ENCODE peak calls at places on chromosomes 4 and X, in ten cellular contexts. U, X, J, N, V, T, C, E, P and O are unnamed samples.
A peak's percentile ranks its signal among the peaks of the same experiment; 100 is the strongest.

GRCh38 chr4:47641755-47642154 is 156.7 kb downstream of the ATP10D start:
- DNase-seq in J (no peak), T (no peak), X (no peak), N (no peak), U (peak; percentile 12), V (no peak), P (no peak), E (peak; percentile 85), C (no peak), O (no peak)

GRCh38 chr4:94757192-94758140 is at the start of gene BMPR1B:
- DNase-seq in J (peak; percentile 18), X (no peak), U (peak; percentile 46), E (peak; percentile 75), V (peak; percentile 84), C (no peak), T (peak; percentile 65), P (peak; percentile 9), N (no peak), O (peak; percentile 44)

GRCh38 chrX:78388663-78389062 is 61.3 kb upstream of the CYSLTR1 start:
- DNase-seq in U (no peak), T (no peak), V (no peak), J (no peak), X (no peak), P (no peak), N (no peak), E (no peak), C (no peak), O (no peak)

GRCh38 chr4:140095694-140096482 is 58.1 kb downstream of the MAML3 start:
- DNase-seq in X (no peak), V (peak; percentile 98), P (peak; percentile 35), U (peak; percentile 99), J (peak; percentile 87), E (peak; percentile 76), N (peak; percentile 26), T (peak; percentile 75), C (peak; percentile 35), O (peak; percentile 95)

GRCh38 chrX:136030357-136031225 is 45.4 kb downstream of the SLC9A6 start:
- DNase-seq in V (no peak), T (no peak), P (peak; percentile 42), X (no peak), C (peak; percentile 21), U (peak; percentile 74), J (no peak), N (peak; percentile 46), E (peak; percentile 68), O (peak; percentile 54)

GRCh38 chrX:49930046-49930445 is 7.7 kb downstream of the CLCN5 start:
- DNase-seq in T (no peak), U (no peak), N (no peak), P (no peak), J (no peak), C (no peak), V (no peak), X (no peak), E (peak; percentile 32), O (no peak)

GRCh38 chr4:175385797-175386196 is 426.3 kb downstream of the GPM6A start:
- DNase-seq in C (no peak), J (no peak), V (no peak), T (no peak), U (no peak), E (no peak), N (no peak), X (no peak), P (no peak), O (no peak)

GRCh38 chr4:87058272-87059073 is 123.7 kb downstream of the AFF1 start:
- DNase-seq in T (peak; percentile 70), X (no peak), C (no peak), P (peak; percentile 47), J (no peak), U (no peak), V (peak; percentile 10), N (no peak), E (peak; percentile 32), O (no peak)

GRCh38 chr4:6963139-6963611 is 53.5 kb downstream of the TBC1D14 start:
- DNase-seq in J (no peak), U (peak; percentile 13), N (no peak), P (no peak), V (no peak), C (no peak), T (no peak), E (peak; percentile 54), X (no peak), O (no peak)

GRCh38 chr4:177001271-177002175 is 208.8 kb upstream of the VEGFC start:
- DNase-seq in C (no peak), E (peak; percentile 58), N (no peak), P (no peak), U (no peak), V (peak; percentile 46), J (no peak), X (no peak), T (peak; percentile 62), O (no peak)

GRCh38 chr4:14701896-14702295 is 300.4 kb upstream of the CPEB2 start:
- DNase-seq in U (no peak), C (no peak), E (no peak), V (no peak), T (no peak), X (no peak), P (no peak), N (peak; percentile 15), J (no peak), O (no peak)

GRCh38 chrX:119041175-119041574 is 31.6 kb upstream of the CT47C1 start:
- DNase-seq in V (peak; percentile 50), C (peak; percentile 43), U (peak; percentile 75), N (peak; percentile 49), X (peak; percentile 43), E (peak; percentile 88), T (peak; percentile 82), J (peak; percentile 45), P (peak; percentile 51), O (peak; percentile 31)

GRCh38 chr4:72767903-72768817 is 199.1 kb upstream of the ADAMTS3 start:
- DNase-seq in J (peak; percentile 29), X (no peak), P (no peak), T (peak; percentile 45), V (peak; percentile 0), E (peak; percentile 9), U (peak; percentile 82), N (no peak), C (no peak), O (peak; percentile 86)

GRCh38 chr4:46804781-46805413 is 104.1 kb downstream of the COX7B2 start:
- DNase-seq in C (no peak), U (no peak), P (no peak), X (no peak), T (no peak), V (no peak), E (no peak), J (no peak), N (no peak), O (no peak)

GRCh38 chr4:105092356-105092755 is 54.3 kb upstream of the TET2 start:
- DNase-seq in X (no peak), E (peak; percentile 59), N (no peak), P (peak; percentile 65), V (no peak), U (peak; percentile 6), J (peak; percentile 44), T (peak; percentile 92), C (peak; percentile 22), O (peak; percentile 75)

GRCh38 chr4:153566751-153567150 is 100.6 kb downstream of the TMEM131L start:
- DNase-seq in X (no peak), J (no peak), P (peak; percentile 19), V (no peak), E (no peak), U (no peak), C (no peak), N (peak; percentile 43), T (no peak), O (no peak)

GRCh38 chrX:884091-884490 is 253.5 kb downstream of the SHOX start:
- DNase-seq in X (no peak), J (no peak), E (no peak), P (no peak), T (no peak), U (no peak), V (no peak), C (no peak), N (no peak), O (no peak)

GRCh38 chrX:121093011-121093410 is 45.6 kb downstream of the GLUD2 start:
- DNase-seq in U (no peak), C (no peak), E (peak; percentile 12), T (peak; percentile 3), J (no peak), V (no peak), N (no peak), P (no peak), X (no peak), O (no peak)

DNA sequence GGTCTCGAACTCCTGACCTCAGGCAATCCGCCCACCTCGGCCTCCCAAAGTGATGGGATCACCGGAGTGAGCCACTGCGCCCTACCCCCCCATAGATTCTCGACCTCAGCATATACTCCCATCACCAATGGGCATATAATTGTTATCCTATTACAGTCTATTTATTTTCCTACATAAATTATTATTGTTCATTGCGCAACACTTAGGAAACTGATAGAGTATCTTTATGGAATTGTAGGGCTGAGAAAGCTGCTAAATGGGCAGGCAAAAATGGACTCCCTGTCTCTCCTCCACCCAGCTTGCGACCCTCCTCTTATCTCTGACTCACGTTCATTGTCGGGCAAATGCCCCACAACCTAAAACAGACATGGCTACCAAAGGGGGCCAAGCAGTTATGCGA is 1.0 kb downstream of the ERVMER34-1 start:
- DNase-seq in C (no peak), X (no peak), P (no peak), T (no peak), E (no peak), U (no peak), N (no peak), V (no peak), J (no peak), O (no peak)
- H3K4me3 ChIP-seq in C (no peak overlapping the region), X (peak overlapping the region; percentile 84), P (no peak overlapping the region), T (peak overlapping the region; percentile 72), E (no peak overlapping the region), U (no peak overlapping the region), N (peak overlapping the region; percentile 72), V (no peak overlapping the region), J (no peak overlapping the region), O (no peak overlapping the region)

GRCh38 chrX:6904178-6904577 is 243.3 kb upstream of the STS start:
- DNase-seq in T (no peak), X (no peak), U (no peak), P (no peak), N (no peak), E (no peak), V (no peak), C (no peak), J (no peak), O (no peak)
- TF ChIP-seq CTCF in T (no peak), X (no peak), U (no peak), P (no peak), N (no peak), E (no peak), V (no peak), C (no peak), J (no peak), O (no peak)

DNA sequence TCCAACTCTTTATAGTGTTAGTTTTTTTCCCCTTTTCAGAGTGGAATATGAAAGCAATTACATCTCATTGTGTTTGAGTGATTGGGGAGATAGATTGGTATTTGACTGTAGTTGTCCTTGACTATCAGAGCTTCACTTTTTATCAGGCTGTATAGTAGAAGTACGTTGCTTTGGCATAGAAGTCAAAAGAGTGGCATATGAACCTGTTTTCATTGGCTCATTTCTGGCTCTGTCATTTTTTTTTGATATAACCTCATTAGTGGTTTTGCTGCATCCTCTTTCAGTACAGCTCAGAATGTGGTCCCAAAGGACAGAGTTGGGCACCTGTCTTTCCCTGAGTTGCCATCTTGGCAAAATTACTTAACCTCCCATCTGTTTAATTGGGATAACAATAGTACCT is 1.4 kb downstream of the TMA16 start:
- DNase-seq in C (no peak), J (no peak), T (no peak), V (no peak), E (no peak), N (no peak), U (no peak), P (no peak), X (no peak), O (no peak)
- H3K4me3 ChIP-seq in C (no peak overlapping the region), J (peak overlapping the region; percentile 91), T (peak overlapping the region; percentile 97), V (peak overlapping the region; percentile 91), E (peak overlapping the region; percentile 84), N (peak overlapping the region; percentile 92), U (peak overlapping the region; percentile 93), P (no peak overlapping the region), X (peak overlapping the region; percentile 96), O (peak overlapping the region; percentile 97)

GRCh38 chrX:115940888-115941332 is 229.6 kb upstream of the AGTR2 start:
- DNase-seq in P (peak; percentile 84), V (peak; percentile 4), C (no peak), T (peak; percentile 81), U (peak; percentile 52), E (no peak), X (no peak), J (no peak), N (peak; percentile 38), O (no peak)
- TF ChIP-seq CTCF in P (no peak), V (no peak), C (no peak), T (peak; percentile 60), U (peak; percentile 29), E (no peak), X (no peak), J (no peak), N (peak; percentile 65), O (no peak)